ENCODE peak calls at places on chromosomes 2 and 18, in seven cellular contexts. O is HTR-8/SVneo; S is K562; K is left lung; P is left lobe of liver; I is right cardiac atrium; H is activated CD4-positive, CD25-positive, alpha-beta regulatory T cell treated with anti-CD3 and anti-CD28 coated beads, Interleukin-2, amount 50 U/mL, for 16 hours. Z is an unnamed sample.

GRCh38 chr2:235343156-235343774 is 150.6 kb upstream of the AGAP1 start:
- DNase-seq in P (no peak), K (no peak), S (no peak), O (no peak), H (no peak), I (no peak), Z (no peak)

GRCh38 chr18:22488554-22488953 is 70.8 kb upstream of the CTAGE1 start:
- DNase-seq in O (no peak), S (peak), I (peak), P (peak), H (no peak), K (no peak), Z (no peak)

GRCh38 chr18:45997689-45998088 is 30.6 kb upstream of the EPG5 start:
- DNase-seq in S (no peak), H (no peak), I (no peak), P (no peak), O (no peak), K (no peak), Z (no peak)

GRCh38 chr2:190379249-190379964 is 28.7 kb upstream of the MFSD6 start:
- DNase-seq in S (peak), P (no peak), I (no peak), O (no peak), K (no peak), H (no peak), Z (no peak)

GRCh38 chr2:8987413-8987812 is 16.1 kb downstream of the MBOAT2 start:
- DNase-seq in I (no peak), K (no peak), H (no peak), P (no peak), O (no peak), S (no peak), Z (no peak)

GRCh38 chr18:58525517-58525916 is 103.4 kb downstream of the ALPK2 start:
- DNase-seq in H (no peak), O (no peak), P (no peak), K (no peak), S (no peak), I (no peak), Z (peak)

GRCh38 chr2:219159771-219160185 is 837 bp downstream of the NHEJ1 start:
- DNase-seq in P (no peak), S (no peak), K (no peak), O (no peak), I (no peak), H (no peak), Z (no peak)

GRCh38 chr2:29114514-29114840 is 738 bp upstream of the CLIP4 start:
- DNase-seq in S (no peak), K (no peak), H (no peak), P (no peak), O (no peak), I (no peak), Z (no peak)

GRCh38 chr18:45155526-45155925 is 459.8 kb upstream of the SLC14A2 start:
- DNase-seq in H (no peak), O (no peak), P (no peak), S (no peak), K (no peak), I (no peak), Z (no peak)

GRCh38 chr2:64695656-64696310 is 42.1 kb upstream of the SERTAD2 start:
- DNase-seq in O (no peak), I (no peak), S (no peak), K (no peak), P (no peak), H (no peak), Z (no peak)

Z was measured in stimulated activated CD4-positive, alpha-beta T cell treated with anti-CD3 and anti-CD28 coated beads, Interleukin-12 subunit alpha, Interleukin-12 subunit beta, amount 100 ng/mL, for 24 hours.